ENCODE peak calls at places on chromosomes 1 and 21, in five cellular contexts. G is prostate gland, S is upper lobe of left lung, L is ovary, U is BE2C. N is an unnamed sample. For H3K36me3 and H3K4me1, the result is how much of the 10 kb centered on the place peaks cover.

GRCh38 chr1:16226495-16227179 is 10.3 kb downstream of the CPLANE2 start:
- DNase-seq in G (no peak), S (peak), L (peak), U (no peak), N (peak)

GRCh38 chr1:61807606-61808005 is 65.3 kb downstream of the PATJ start:
- DNase-seq in G (no peak), S (no peak), L (no peak), U (no peak), N (no peak)

GRCh38 chr1:198763298-198763714 is 124.5 kb downstream of the PTPRC start:
- DNase-seq in G (no peak), S (no peak), L (no peak), U (no peak), N (no peak)

GRCh38 chr21:45261093-45261492 is 26.6 kb downstream of the POFUT2 start:
- DNase-seq in G (no peak), S (no peak), L (no peak), U (no peak), N (no peak)

GRCh38 chr1:116325922-116326321 is 47.1 kb upstream of the ATP1A1 start:
- DNase-seq in G (no peak), S (no peak), L (no peak), U (no peak), N (peak)

GRCh38 chr1:160251687-160252526 is 10.4 kb downstream of the DCAF8 start:
- DNase-seq in G (peak), S (no peak), L (peak), U (peak), N (peak)

GRCh38 chr1:225152061-225152460 is 222.6 kb downstream of the DNAH14 start:
- DNase-seq in G (no peak), S (no peak), L (no peak), U (no peak), N (no peak)

GRCh38 chr1:10236405-10237156 is 26.2 kb downstream of the KIF1B start:
- DNase-seq in G (no peak), S (no peak), L (no peak), U (no peak), N (no peak)

GRCh38 chr1:41122851-41123518 is 101.5 kb upstream of the SLFNL1 start:
- DNase-seq in G (peak), S (no peak), L (peak), U (peak), N (no peak)

GRCh38 chr1:178528219-178528962 is 15.5 kb downstream of the TEX35 start:
- DNase-seq in G (no peak), S (no peak), L (no peak), U (no peak), N (no peak)

GRCh38 chr21:46545363-46545762 is 59.5 kb downstream of the S100B start:
- DNase-seq in G (no peak), S (peak), L (no peak), U (no peak), N (no peak)

GRCh38 chr1:10691740-10692125 is 104.7 kb downstream of the CASZ1 start:
- DNase-seq in G (no peak), S (no peak), L (no peak), U (no peak), N (no peak)

GRCh38 chr1:87327362-87328120 is 1.1 kb upstream of the LMO4 start:
- DNase-seq in G (no peak), S (no peak), L (no peak), U (no peak), N (no peak)

GRCh38 chr1:172826096-172826741 is 167.3 kb downstream of the FASLG start:
- DNase-seq in G (no peak), S (no peak), L (peak), U (peak), N (no peak)

GRCh38 chr1:151972533-151973270 is 21.0 kb downstream of the S100A10 start:
- DNase-seq in G (peak), S (no peak), L (no peak), U (no peak), N (no peak)

GRCh38 chr1:44775930-44776748 is 799 bp downstream of the RPS8 start:
- DNase-seq in G (no peak), S (no peak), L (no peak), U (no peak), N (no peak)

GRCh38 chr1:92989936-92990582 is 28.8 kb upstream of the DIPK1A start:
- DNase-seq in G (no peak), S (no peak), L (no peak), U (no peak), N (no peak)

GRCh38 chr1:85146972-85147359 is 53.9 kb downstream of the SYDE2 start:
- DNase-seq in G (no peak), S (no peak), L (no peak), U (no peak), N (no peak)

GRCh38 chr1:160058087-160058486 is 11.9 kb downstream of the KCNJ10 start:
- DNase-seq in G (no peak), S (no peak), L (no peak), U (no peak), N (no peak)

GRCh38 chr21:35940074-35940927 is 120.0 kb downstream of the SETD4 start:
- DNase-seq in G (peak), S (no peak), L (peak), U (no peak), N (peak)

GRCh38 chr1:119712342-119713038 is 756 bp downstream of the PHGDH start:
- DNase-seq in G (peak), S (peak), L (peak), U (peak), N (peak)

GRCh38 chr1:171486048-171486519 is 754 bp downstream of the PRRC2C start:
- DNase-seq in G (peak), S (no peak), L (no peak), U (no peak), N (no peak)

GRCh38 chr1:109441105-109441504 is 14.9 kb upstream of the PSMA5 start:
- DNase-seq in G (no peak), S (no peak), L (no peak), U (no peak), N (no peak)

GRCh38 chr1:20936216-20936615 is 149.1 kb upstream of the HP1BP3 start:
- DNase-seq in G (no peak), S (no peak), L (no peak), U (no peak), N (no peak)

GRCh38 chr1:41752514-41753170 is 166.1 kb downstream of the HIVEP3 start:
- DNase-seq in G (no peak), S (no peak), L (no peak), U (no peak), N (no peak)

GRCh38 chr1:31789259-31790065 is 25.3 kb upstream of the ADGRB2 start:
- DNase-seq in G (peak), S (peak), L (peak), U (peak), N (peak)

GRCh38 chr1:205263580-205264190 is 35.9 kb downstream of the TMCC2 start:
- DNase-seq in G (no peak), S (no peak), L (no peak), U (no peak), N (no peak)

GRCh38 chr1:225845633-225846259 is 35.8 kb downstream of the EPHX1 start:
- DNase-seq in G (peak), S (peak), L (peak), U (peak), N (peak)

GRCh38 chr1:68231627-68232303 is 558 bp downstream of the WLS start:
- DNase-seq in G (peak), S (no peak), L (peak), U (peak), N (peak)

GRCh38 chr1:175963740-175964139 is 220.3 kb upstream of the TNR start:
- DNase-seq in G (no peak), S (no peak), L (no peak), U (no peak), N (no peak)

GRCh38 chr1:204384636-204385354 is 25.1 kb upstream of the PLEKHA6 start:
- DNase-seq in G (peak), S (peak), L (no peak), U (peak), N (no peak)

GRCh38 chr1:230517786-230518185 is 91.7 kb upstream of the PGBD5 start:
- DNase-seq in G (no peak), S (no peak), L (no peak), U (peak), N (peak)

GRCh38 chr1:8121261-8122159 is 95.4 kb upstream of the ERRFI1 start:
- DNase-seq in G (peak), S (no peak), L (peak), U (no peak), N (peak)

GRCh38 chr1:34885405-34886247 is 26.1 kb upstream of the SMIM12 start:
- DNase-seq in G (no peak), S (peak), L (no peak), U (no peak), N (peak)

GRCh38 chr1:25064465-25065238 is 134.6 kb upstream of the RUNX3 start:
- DNase-seq in G (no peak), S (no peak), L (no peak), U (no peak), N (no peak)

GRCh38 chr1:215710340-215710971 is 143.4 kb downstream of the KCTD3 start:
- DNase-seq in G (no peak), S (no peak), L (no peak), U (peak), N (no peak)

GRCh38 chr1:212967767-212968166 is 17.4 kb downstream of the VASH2 start:
- DNase-seq in G (no peak), S (no peak), L (no peak), U (peak), N (no peak)

GRCh38 chr1:201882665-201883132 is 6.0 kb upstream of the SHISA4 start:
- DNase-seq in G (no peak), S (no peak), L (no peak), U (no peak), N (no peak)

GRCh38 chr1:204011426-204011825 is 61.5 kb upstream of the SOX13 start:
- DNase-seq in G (no peak), S (no peak), L (no peak), U (no peak), N (no peak)

DNA sequence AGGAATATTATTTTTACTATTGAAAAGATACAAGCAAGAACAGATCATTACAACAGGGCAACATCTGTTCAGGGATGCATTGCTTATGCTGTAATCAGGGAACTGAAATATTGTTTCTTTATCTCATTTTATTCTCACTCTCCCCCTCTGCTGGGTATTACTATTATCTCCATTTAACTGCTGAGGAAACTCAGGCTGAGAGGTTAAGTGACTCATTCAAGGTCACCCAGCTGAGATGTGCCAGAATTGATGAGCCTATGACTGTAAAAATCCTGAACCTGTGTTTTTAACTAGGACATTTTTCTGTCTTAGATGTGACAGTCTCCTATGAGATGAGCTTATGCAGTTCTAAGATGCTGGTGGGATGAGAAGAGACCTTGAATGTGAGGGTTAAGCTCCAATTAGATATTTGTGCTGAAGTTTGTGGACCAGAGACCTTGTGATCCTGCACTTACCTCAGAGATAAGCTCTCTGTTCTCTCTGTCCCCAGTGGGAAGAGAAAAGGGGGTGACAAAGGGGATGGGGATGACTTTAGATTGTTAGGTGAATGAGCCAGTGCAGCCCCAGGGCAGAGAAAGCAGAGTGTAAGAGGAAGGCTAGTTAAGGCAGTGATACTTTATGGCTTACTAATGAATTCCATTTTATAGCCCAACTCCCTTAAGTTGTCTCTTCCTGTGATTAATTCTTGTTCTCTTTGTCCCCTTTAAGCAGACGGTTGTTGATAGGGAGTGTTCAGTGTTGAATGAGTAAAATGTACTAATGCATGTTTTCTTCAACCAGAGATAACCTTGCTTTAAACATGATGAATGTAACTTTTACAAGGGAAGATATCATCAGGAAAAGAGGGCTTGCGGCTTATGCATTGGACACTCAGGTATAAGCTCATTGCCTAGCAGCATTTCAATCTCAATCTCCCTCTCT is 111.4 kb downstream of the HLX start:
- DNase-seq in G (no peak), S (no peak), L (no peak), U (peak), N (no peak)
- TF ChIP-seq CTCF in G (no peak), S (no peak), L (no peak), U (peak), N (no peak)

GRCh38 chr21:34335316-34335715 is 28.5 kb upstream of the KCNE2 start:
- DNase-seq in G (no peak), S (no peak), L (no peak), U (no peak), N (no peak)
- H3K36me3 ChIP-seq in G (under half), S (under half), L (under half), U (under half), N (under half)

GRCh38 chr1:100361249-100362089 is 9.2 kb downstream of the CDC14A start:
- DNase-seq in G (no peak), S (no peak), L (no peak), U (no peak), N (no peak)

GRCh38 chr1:100360790-100361232 is 8.5 kb downstream of the CDC14A start:
- DNase-seq in G (no peak), S (no peak), L (peak), U (no peak), N (peak)

GRCh38 chr1:100359139-100359538 is 6.8 kb downstream of the CDC14A start:
- DNase-seq in G (no peak), S (no peak), L (no peak), U (no peak), N (no peak)

GRCh38 chr1:100354971-100355394 is 2.7 kb downstream of the CDC14A start:
- DNase-seq in G (peak), S (no peak), L (no peak), U (no peak), N (no peak)

DNA sequence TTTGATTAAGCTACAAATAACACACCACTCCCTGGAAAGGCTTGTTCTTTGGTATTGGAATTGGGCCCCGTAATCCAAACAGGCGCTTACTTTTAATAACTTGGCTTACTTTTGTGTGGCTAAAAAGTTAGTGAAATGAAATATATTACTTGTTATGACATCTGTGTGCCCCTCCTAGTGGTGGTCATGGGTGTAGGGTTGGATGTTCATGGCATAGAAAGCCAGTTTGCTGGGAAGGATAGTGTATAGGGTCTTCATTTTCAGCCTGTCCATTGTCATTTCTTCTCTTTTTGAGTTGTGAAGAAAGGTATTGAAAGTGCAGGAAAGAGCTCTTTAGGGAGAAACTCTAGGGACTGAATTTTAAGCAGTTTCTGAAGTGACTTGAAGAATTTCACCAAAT is 5.9 kb downstream of the CDC14A start:
- DNase-seq in G (no peak), S (no peak), L (no peak), U (peak), N (no peak)
- H3K4me1 ChIP-seq in G (under half), S (under half), L (under half), U (under half), N (under half)

GRCh38 chr1:55035904-55036303 is 3.4 kb upstream of the PCSK9 start:
- DNase-seq in G (no peak), S (no peak), L (no peak), U (no peak), N (no peak)
- TF ChIP-seq CTCF in G (no peak), S (no peak), L (no peak), U (no peak), N (no peak)

GRCh38 chr1:17432412-17432811 is 7.1 kb downstream of the RCC2 start:
- DNase-seq in G (no peak), S (no peak), L (no peak), U (no peak), N (no peak)

GRCh38 chr1:17425806-17426205 is 13.7 kb downstream of the RCC2 start:
- DNase-seq in G (no peak), S (no peak), L (no peak), U (no peak), N (no peak)

GRCh38 chr1:17433261-17433660 is 6.2 kb downstream of the RCC2 start:
- DNase-seq in G (no peak), S (peak), L (no peak), U (no peak), N (no peak)

GRCh38 chr1:17427696-17428660 is 11.5 kb downstream of the RCC2 start:
- DNase-seq in G (peak), S (no peak), L (no peak), U (no peak), N (no peak)

DNA sequence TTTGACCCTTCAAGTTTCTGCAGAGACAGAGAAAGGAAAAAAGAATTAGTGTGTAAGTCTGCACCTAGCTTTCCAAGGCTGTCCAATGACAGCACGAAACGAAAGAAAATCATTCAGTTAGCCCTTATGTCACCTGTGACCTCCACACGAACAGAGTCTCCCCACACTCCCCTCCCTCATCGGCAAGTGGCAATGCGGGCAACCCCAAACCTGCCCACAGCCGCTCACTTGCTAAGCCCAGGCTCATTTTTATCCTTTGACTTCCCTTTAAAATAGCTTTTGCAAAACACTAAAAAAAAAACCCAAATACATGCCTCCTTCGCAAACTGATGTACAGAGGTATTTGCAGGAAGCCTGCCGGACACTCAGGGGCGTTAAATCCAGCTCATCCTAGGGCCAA is 10.3 kb downstream of the RCC2 start:
- DNase-seq in G (no peak), S (no peak), L (no peak), U (no peak), N (no peak)
- H3K36me3 ChIP-seq in G (under half), S (under half), L (under half), U (half or more), N (under half)

DNA sequence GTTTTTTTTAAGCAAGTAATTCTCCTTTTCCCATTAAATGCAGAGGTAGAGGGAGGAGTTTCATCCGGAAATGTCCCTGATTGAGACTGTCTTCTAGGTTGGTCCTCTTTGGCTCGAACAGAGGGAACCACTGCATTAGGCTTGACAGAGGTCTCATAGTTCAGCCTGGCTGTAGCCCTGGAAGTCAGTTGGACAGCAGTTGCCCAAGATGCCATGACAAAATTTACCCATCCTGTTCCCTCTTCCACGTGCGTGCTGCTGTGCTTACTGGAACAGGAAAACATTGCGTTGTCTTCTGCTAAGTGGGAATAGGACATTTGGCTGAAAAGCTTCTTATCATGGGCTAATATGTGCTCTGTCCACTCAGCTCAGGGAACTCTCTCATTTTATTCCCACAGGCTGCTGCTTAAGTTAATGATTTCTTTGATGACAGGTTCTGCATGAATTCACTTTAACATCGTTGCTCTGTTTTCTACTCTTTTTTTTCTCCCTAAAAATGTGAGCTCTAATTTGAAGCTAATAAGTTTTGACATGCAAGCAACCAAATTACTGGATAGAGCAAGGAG is 18.0 kb downstream of the KCNK1 start:
- DNase-seq in G (no peak), S (no peak), L (no peak), U (no peak), N (no peak)
- H3K4me1 ChIP-seq in G (under half), S (under half), L (under half), U (under half), N (under half)

GRCh38 chr1:209805341-209805781 is 581 bp downstream of the IRF6 start:
- DNase-seq in G (no peak), S (peak), L (no peak), U (no peak), N (no peak)
- TF ChIP-seq CTCF in G (peak), S (no peak), L (no peak), U (no peak), N (no peak)

DNA sequence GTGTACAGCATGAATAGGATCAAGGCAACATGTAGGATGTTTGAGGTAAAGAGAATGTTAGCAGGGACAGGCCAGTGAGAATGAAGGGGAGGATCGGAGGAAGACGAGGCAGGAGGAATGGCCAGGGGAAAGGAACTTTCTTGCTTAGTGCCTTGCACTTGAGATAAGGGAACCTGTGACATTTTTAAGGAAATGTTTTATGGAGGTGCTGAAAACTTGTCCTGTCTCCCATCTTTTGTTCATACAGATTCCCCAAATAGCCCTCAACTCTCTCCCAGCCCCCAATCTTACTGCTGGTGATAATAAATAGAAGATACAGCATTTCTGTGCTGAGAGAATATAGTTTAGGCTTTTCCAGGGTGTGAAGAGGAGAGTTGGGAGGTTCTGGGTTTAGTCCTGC is 13.6 kb downstream of the ATP8B2 start:
- DNase-seq in G (no peak), S (no peak), L (no peak), U (no peak), N (no peak)
- H3K36me3 ChIP-seq in G (under half), S (under half), L (under half), U (half or more), N (under half)